ENCODE peak calls at places on chromosomes 2 and 18, in ten cellular contexts. One of them, this sample, is unnamed.
A peak's percentile ranks its signal among the peaks of the same experiment; 100 is the strongest.

GRCh38 chr18:34543940-34544339 is 166.2 kb upstream of the DTNA start:
- DNase-seq in GM23248: no peak
- DNase-seq in NCI-H1105 treated with DMSO at 0.1 percent for 48 hours: no peak
- DNase-seq in left lobe of liver: no peak
- DNase-seq in NCI-H2171 treated with DMSO at 0.1 percent for 48 hours: peak; percentile 82
- DNase-seq in KBM-7: no peak
- DNase-seq in heart left ventricle: no peak
- DNase-seq in GM12865: no peak
- DNase-seq in left cardiac atrium: no peak
- DNase-seq in stimulated activated CD4-positive, alpha-beta T cell treated with anti-CD3 and anti-CD28 coated beads, Interleukin-15, amount 100 ng/mL, for 24 hours: no peak
- DNase-seq in this sample: no peak

GRCh38 chr2:628651-629050 is 48.6 kb downstream of the TMEM18 start:
- DNase-seq in GM23248: no peak
- DNase-seq in NCI-H1105 treated with DMSO at 0.1 percent for 48 hours: no peak
- DNase-seq in left lobe of liver: no peak
- DNase-seq in NCI-H2171 treated with DMSO at 0.1 percent for 48 hours: no peak
- DNase-seq in KBM-7: no peak
- DNase-seq in heart left ventricle: peak; percentile 39
- DNase-seq in GM12865: no peak
- DNase-seq in left cardiac atrium: no peak
- DNase-seq in stimulated activated CD4-positive, alpha-beta T cell treated with anti-CD3 and anti-CD28 coated beads, Interleukin-15, amount 100 ng/mL, for 24 hours: no peak
- DNase-seq in this sample: no peak

GRCh38 chr2:54595161-54595803 is 128.2 kb upstream of the EML6 start:
- DNase-seq in GM23248: no peak
- DNase-seq in NCI-H1105 treated with DMSO at 0.1 percent for 48 hours: no peak
- DNase-seq in left lobe of liver: peak; percentile 33
- DNase-seq in NCI-H2171 treated with DMSO at 0.1 percent for 48 hours: no peak
- DNase-seq in KBM-7: no peak
- DNase-seq in heart left ventricle: no peak
- DNase-seq in GM12865: no peak
- DNase-seq in left cardiac atrium: no peak
- DNase-seq in stimulated activated CD4-positive, alpha-beta T cell treated with anti-CD3 and anti-CD28 coated beads, Interleukin-15, amount 100 ng/mL, for 24 hours: no peak
- DNase-seq in this sample: no peak

GRCh38 chr2:69181806-69182427 is 168.9 kb downstream of the ANTXR1 start:
- DNase-seq in GM23248: no peak
- DNase-seq in NCI-H1105 treated with DMSO at 0.1 percent for 48 hours: no peak
- DNase-seq in left lobe of liver: no peak
- DNase-seq in NCI-H2171 treated with DMSO at 0.1 percent for 48 hours: no peak
- DNase-seq in KBM-7: peak; percentile 49
- DNase-seq in heart left ventricle: no peak
- DNase-seq in GM12865: no peak
- DNase-seq in left cardiac atrium: no peak
- DNase-seq in stimulated activated CD4-positive, alpha-beta T cell treated with anti-CD3 and anti-CD28 coated beads, Interleukin-15, amount 100 ng/mL, for 24 hours: no peak
- DNase-seq in this sample: no peak

GRCh38 chr18:2538236-2538635 is 33.1 kb downstream of the METTL4 start:
- DNase-seq in GM23248: no peak
- DNase-seq in NCI-H1105 treated with DMSO at 0.1 percent for 48 hours: no peak
- DNase-seq in left lobe of liver: no peak
- DNase-seq in NCI-H2171 treated with DMSO at 0.1 percent for 48 hours: peak; percentile 70
- DNase-seq in KBM-7: no peak
- DNase-seq in heart left ventricle: no peak
- DNase-seq in GM12865: no peak
- DNase-seq in left cardiac atrium: no peak
- DNase-seq in stimulated activated CD4-positive, alpha-beta T cell treated with anti-CD3 and anti-CD28 coated beads, Interleukin-15, amount 100 ng/mL, for 24 hours: no peak
- DNase-seq in this sample: no peak

GRCh38 chr2:98932778-98933343 is 3.2 kb downstream of the CRACDL start:
- DNase-seq in GM23248: no peak
- DNase-seq in NCI-H1105 treated with DMSO at 0.1 percent for 48 hours: no peak
- DNase-seq in left lobe of liver: no peak
- DNase-seq in NCI-H2171 treated with DMSO at 0.1 percent for 48 hours: no peak
- DNase-seq in KBM-7: no peak
- DNase-seq in heart left ventricle: no peak
- DNase-seq in GM12865: no peak
- DNase-seq in left cardiac atrium: no peak
- DNase-seq in stimulated activated CD4-positive, alpha-beta T cell treated with anti-CD3 and anti-CD28 coated beads, Interleukin-15, amount 100 ng/mL, for 24 hours: no peak
- DNase-seq in this sample: no peak

GRCh38 chr2:187774551-187775071 is 220.4 kb upstream of the TFPI start:
- DNase-seq in GM23248: peak; percentile 64
- DNase-seq in NCI-H1105 treated with DMSO at 0.1 percent for 48 hours: no peak
- DNase-seq in left lobe of liver: no peak
- DNase-seq in NCI-H2171 treated with DMSO at 0.1 percent for 48 hours: no peak
- DNase-seq in KBM-7: no peak
- DNase-seq in heart left ventricle: no peak
- DNase-seq in GM12865: no peak
- DNase-seq in left cardiac atrium: no peak
- DNase-seq in stimulated activated CD4-positive, alpha-beta T cell treated with anti-CD3 and anti-CD28 coated beads, Interleukin-15, amount 100 ng/mL, for 24 hours: no peak
- DNase-seq in this sample: no peak

GRCh38 chr2:30433902-30434301 is 13.1 kb upstream of the LCLAT1 start:
- DNase-seq in GM23248: no peak
- DNase-seq in NCI-H1105 treated with DMSO at 0.1 percent for 48 hours: no peak
- DNase-seq in left lobe of liver: no peak
- DNase-seq in NCI-H2171 treated with DMSO at 0.1 percent for 48 hours: no peak
- DNase-seq in KBM-7: no peak
- DNase-seq in heart left ventricle: no peak
- DNase-seq in GM12865: no peak
- DNase-seq in left cardiac atrium: no peak
- DNase-seq in stimulated activated CD4-positive, alpha-beta T cell treated with anti-CD3 and anti-CD28 coated beads, Interleukin-15, amount 100 ng/mL, for 24 hours: no peak
- DNase-seq in this sample: no peak

GRCh38 chr2:38376683-38377500 is at the start of gene ATL2:
- DNase-seq in GM23248: peak; percentile 98
- DNase-seq in NCI-H1105 treated with DMSO at 0.1 percent for 48 hours: peak; percentile 93
- DNase-seq in left lobe of liver: peak; percentile 98
- DNase-seq in NCI-H2171 treated with DMSO at 0.1 percent for 48 hours: peak; percentile 96
- DNase-seq in KBM-7: peak; percentile 97
- DNase-seq in heart left ventricle: peak; percentile 97
- DNase-seq in GM12865: peak; percentile 96
- DNase-seq in left cardiac atrium: peak; percentile 97
- DNase-seq in stimulated activated CD4-positive, alpha-beta T cell treated with anti-CD3 and anti-CD28 coated beads, Interleukin-15, amount 100 ng/mL, for 24 hours: peak; percentile 95
- DNase-seq in this sample: peak; percentile 96

GRCh38 chr2:12990523-12990922 is 273.8 kb downstream of the TRIB2 start:
- DNase-seq in GM23248: peak; percentile 30
- DNase-seq in NCI-H1105 treated with DMSO at 0.1 percent for 48 hours: no peak
- DNase-seq in left lobe of liver: no peak
- DNase-seq in NCI-H2171 treated with DMSO at 0.1 percent for 48 hours: peak; percentile 12
- DNase-seq in KBM-7: no peak
- DNase-seq in heart left ventricle: no peak
- DNase-seq in GM12865: no peak
- DNase-seq in left cardiac atrium: no peak
- DNase-seq in stimulated activated CD4-positive, alpha-beta T cell treated with anti-CD3 and anti-CD28 coated beads, Interleukin-15, amount 100 ng/mL, for 24 hours: no peak
- DNase-seq in this sample: no peak

GRCh38 chr18:59742325-59743111 is 45.3 kb upstream of the CCBE1 start:
- DNase-seq in GM23248: peak; percentile 86
- DNase-seq in NCI-H1105 treated with DMSO at 0.1 percent for 48 hours: no peak
- DNase-seq in left lobe of liver: no peak
- DNase-seq in NCI-H2171 treated with DMSO at 0.1 percent for 48 hours: no peak
- DNase-seq in KBM-7: no peak
- DNase-seq in heart left ventricle: no peak
- DNase-seq in GM12865: no peak
- DNase-seq in left cardiac atrium: peak; percentile 24
- DNase-seq in stimulated activated CD4-positive, alpha-beta T cell treated with anti-CD3 and anti-CD28 coated beads, Interleukin-15, amount 100 ng/mL, for 24 hours: no peak
- DNase-seq in this sample: no peak

GRCh38 chr18:2173464-2173863 is 397.8 kb downstream of the METTL4 start:
- DNase-seq in GM23248: peak; percentile 55
- DNase-seq in NCI-H1105 treated with DMSO at 0.1 percent for 48 hours: no peak
- DNase-seq in left lobe of liver: no peak
- DNase-seq in NCI-H2171 treated with DMSO at 0.1 percent for 48 hours: no peak
- DNase-seq in KBM-7: no peak
- DNase-seq in heart left ventricle: no peak
- DNase-seq in GM12865: no peak
- DNase-seq in left cardiac atrium: peak; percentile 65
- DNase-seq in stimulated activated CD4-positive, alpha-beta T cell treated with anti-CD3 and anti-CD28 coated beads, Interleukin-15, amount 100 ng/mL, for 24 hours: no peak
- DNase-seq in this sample: no peak

GRCh38 chr2:234375481-234375880 is 121.4 kb downstream of the ARL4C start:
- DNase-seq in GM23248: no peak
- DNase-seq in NCI-H1105 treated with DMSO at 0.1 percent for 48 hours: no peak
- DNase-seq in left lobe of liver: no peak
- DNase-seq in NCI-H2171 treated with DMSO at 0.1 percent for 48 hours: no peak
- DNase-seq in KBM-7: no peak
- DNase-seq in heart left ventricle: no peak
- DNase-seq in GM12865: no peak
- DNase-seq in left cardiac atrium: no peak
- DNase-seq in stimulated activated CD4-positive, alpha-beta T cell treated with anti-CD3 and anti-CD28 coated beads, Interleukin-15, amount 100 ng/mL, for 24 hours: no peak
- DNase-seq in this sample: no peak

GRCh38 chr2:20608666-20609348 is 42.1 kb downstream of the HS1BP3 start:
- DNase-seq in GM23248: no peak
- DNase-seq in NCI-H1105 treated with DMSO at 0.1 percent for 48 hours: no peak
- DNase-seq in left lobe of liver: peak; percentile 42
- DNase-seq in NCI-H2171 treated with DMSO at 0.1 percent for 48 hours: no peak
- DNase-seq in KBM-7: no peak
- DNase-seq in heart left ventricle: no peak
- DNase-seq in GM12865: no peak
- DNase-seq in left cardiac atrium: peak; percentile 17
- DNase-seq in stimulated activated CD4-positive, alpha-beta T cell treated with anti-CD3 and anti-CD28 coated beads, Interleukin-15, amount 100 ng/mL, for 24 hours: no peak
- DNase-seq in this sample: no peak

GRCh38 chr2:172540421-172540820 is 15.5 kb upstream of the PDK1 start:
- DNase-seq in GM23248: peak; percentile 45
- DNase-seq in NCI-H1105 treated with DMSO at 0.1 percent for 48 hours: no peak
- DNase-seq in left lobe of liver: no peak
- DNase-seq in NCI-H2171 treated with DMSO at 0.1 percent for 48 hours: no peak
- DNase-seq in KBM-7: no peak
- DNase-seq in heart left ventricle: no peak
- DNase-seq in GM12865: no peak
- DNase-seq in left cardiac atrium: no peak
- DNase-seq in stimulated activated CD4-positive, alpha-beta T cell treated with anti-CD3 and anti-CD28 coated beads, Interleukin-15, amount 100 ng/mL, for 24 hours: no peak
- DNase-seq in this sample: no peak

GRCh38 chr2:105455488-105455991 is 56.7 kb upstream of the FHL2 start:
- DNase-seq in GM23248: peak; percentile 94
- DNase-seq in NCI-H1105 treated with DMSO at 0.1 percent for 48 hours: peak; percentile 37
- DNase-seq in left lobe of liver: peak; percentile 74
- DNase-seq in NCI-H2171 treated with DMSO at 0.1 percent for 48 hours: peak; percentile 85
- DNase-seq in KBM-7: peak; percentile 25
- DNase-seq in heart left ventricle: no peak
- DNase-seq in GM12865: no peak
- DNase-seq in left cardiac atrium: peak; percentile 36
- DNase-seq in stimulated activated CD4-positive, alpha-beta T cell treated with anti-CD3 and anti-CD28 coated beads, Interleukin-15, amount 100 ng/mL, for 24 hours: no peak
- DNase-seq in this sample: no peak

GRCh38 chr2:197871780-197872456 is 67.5 kb downstream of the PLCL1 start:
- DNase-seq in GM23248: no peak
- DNase-seq in NCI-H1105 treated with DMSO at 0.1 percent for 48 hours: no peak
- DNase-seq in left lobe of liver: no peak
- DNase-seq in NCI-H2171 treated with DMSO at 0.1 percent for 48 hours: no peak
- DNase-seq in KBM-7: no peak
- DNase-seq in heart left ventricle: no peak
- DNase-seq in GM12865: no peak
- DNase-seq in left cardiac atrium: no peak
- DNase-seq in stimulated activated CD4-positive, alpha-beta T cell treated with anti-CD3 and anti-CD28 coated beads, Interleukin-15, amount 100 ng/mL, for 24 hours: no peak
- DNase-seq in this sample: no peak

GRCh38 chr18:43587538-43588153 is 310.4 kb upstream of the SYT4 start:
- DNase-seq in GM23248: peak; percentile 57
- DNase-seq in NCI-H1105 treated with DMSO at 0.1 percent for 48 hours: peak; percentile 57
- DNase-seq in left lobe of liver: no peak
- DNase-seq in NCI-H2171 treated with DMSO at 0.1 percent for 48 hours: peak; percentile 59
- DNase-seq in KBM-7: peak; percentile 35
- DNase-seq in heart left ventricle: no peak
- DNase-seq in GM12865: peak; percentile 20
- DNase-seq in left cardiac atrium: no peak
- DNase-seq in stimulated activated CD4-positive, alpha-beta T cell treated with anti-CD3 and anti-CD28 coated beads, Interleukin-15, amount 100 ng/mL, for 24 hours: no peak
- DNase-seq in this sample: no peak

GRCh38 chr2:60839126-60839813 is 42.1 kb upstream of the REL start:
- DNase-seq in GM23248: no peak
- DNase-seq in NCI-H1105 treated with DMSO at 0.1 percent for 48 hours: no peak
- DNase-seq in left lobe of liver: no peak
- DNase-seq in NCI-H2171 treated with DMSO at 0.1 percent for 48 hours: no peak
- DNase-seq in KBM-7: no peak
- DNase-seq in heart left ventricle: no peak
- DNase-seq in GM12865: peak; percentile 96
- DNase-seq in left cardiac atrium: no peak
- DNase-seq in stimulated activated CD4-positive, alpha-beta T cell treated with anti-CD3 and anti-CD28 coated beads, Interleukin-15, amount 100 ng/mL, for 24 hours: no peak
- DNase-seq in this sample: no peak

GRCh38 chr2:219210572-219211362 is 4.2 kb downstream of the ZFAND2B start:
- DNase-seq in GM23248: no peak
- DNase-seq in NCI-H1105 treated with DMSO at 0.1 percent for 48 hours: no peak
- DNase-seq in left lobe of liver: no peak
- DNase-seq in NCI-H2171 treated with DMSO at 0.1 percent for 48 hours: no peak
- DNase-seq in KBM-7: no peak
- DNase-seq in heart left ventricle: no peak
- DNase-seq in GM12865: no peak
- DNase-seq in left cardiac atrium: no peak
- DNase-seq in stimulated activated CD4-positive, alpha-beta T cell treated with anti-CD3 and anti-CD28 coated beads, Interleukin-15, amount 100 ng/mL, for 24 hours: no peak
- DNase-seq in this sample: no peak

GRCh38 chr2:88503771-88504170 is 51.3 kb upstream of the FOXI3 start:
- DNase-seq in GM23248: no peak
- DNase-seq in NCI-H1105 treated with DMSO at 0.1 percent for 48 hours: no peak
- DNase-seq in left lobe of liver: no peak
- DNase-seq in NCI-H2171 treated with DMSO at 0.1 percent for 48 hours: no peak
- DNase-seq in KBM-7: no peak
- DNase-seq in heart left ventricle: no peak
- DNase-seq in GM12865: no peak
- DNase-seq in left cardiac atrium: no peak
- DNase-seq in stimulated activated CD4-positive, alpha-beta T cell treated with anti-CD3 and anti-CD28 coated beads, Interleukin-15, amount 100 ng/mL, for 24 hours: no peak
- DNase-seq in this sample: no peak

GRCh38 chr2:214103199-214104001 is 307.5 kb upstream of the VWC2L start:
- DNase-seq in GM23248: no peak
- DNase-seq in NCI-H1105 treated with DMSO at 0.1 percent for 48 hours: peak; percentile 95
- DNase-seq in left lobe of liver: no peak
- DNase-seq in NCI-H2171 treated with DMSO at 0.1 percent for 48 hours: peak; percentile 89
- DNase-seq in KBM-7: peak; percentile 2
- DNase-seq in heart left ventricle: no peak
- DNase-seq in GM12865: no peak
- DNase-seq in left cardiac atrium: no peak
- DNase-seq in stimulated activated CD4-positive, alpha-beta T cell treated with anti-CD3 and anti-CD28 coated beads, Interleukin-15, amount 100 ng/mL, for 24 hours: no peak
- DNase-seq in this sample: no peak

GRCh38 chr2:46689993-46690392 is 210.6 kb downstream of the TMEM247 start:
- DNase-seq in GM23248: peak; percentile 80
- DNase-seq in NCI-H1105 treated with DMSO at 0.1 percent for 48 hours: no peak
- DNase-seq in left lobe of liver: no peak
- DNase-seq in NCI-H2171 treated with DMSO at 0.1 percent for 48 hours: no peak
- DNase-seq in KBM-7: no peak
- DNase-seq in heart left ventricle: no peak
- DNase-seq in GM12865: no peak
- DNase-seq in left cardiac atrium: no peak
- DNase-seq in stimulated activated CD4-positive, alpha-beta T cell treated with anti-CD3 and anti-CD28 coated beads, Interleukin-15, amount 100 ng/mL, for 24 hours: no peak
- DNase-seq in this sample: no peak

GRCh38 chr18:5455644-5456043 is 88.2 kb downstream of the EPB41L3 start:
- DNase-seq in GM23248: no peak
- DNase-seq in NCI-H1105 treated with DMSO at 0.1 percent for 48 hours: no peak
- DNase-seq in left lobe of liver: no peak
- DNase-seq in NCI-H2171 treated with DMSO at 0.1 percent for 48 hours: no peak
- DNase-seq in KBM-7: no peak
- DNase-seq in heart left ventricle: no peak
- DNase-seq in GM12865: no peak
- DNase-seq in left cardiac atrium: no peak
- DNase-seq in stimulated activated CD4-positive, alpha-beta T cell treated with anti-CD3 and anti-CD28 coated beads, Interleukin-15, amount 100 ng/mL, for 24 hours: no peak
- DNase-seq in this sample: peak; percentile 13

GRCh38 chr2:47654790-47655562 is 128.0 kb upstream of the MSH6 start:
- DNase-seq in GM23248: no peak
- DNase-seq in NCI-H1105 treated with DMSO at 0.1 percent for 48 hours: no peak
- DNase-seq in left lobe of liver: no peak
- DNase-seq in NCI-H2171 treated with DMSO at 0.1 percent for 48 hours: no peak
- DNase-seq in KBM-7: no peak
- DNase-seq in heart left ventricle: no peak
- DNase-seq in GM12865: peak; percentile 87
- DNase-seq in left cardiac atrium: no peak
- DNase-seq in stimulated activated CD4-positive, alpha-beta T cell treated with anti-CD3 and anti-CD28 coated beads, Interleukin-15, amount 100 ng/mL, for 24 hours: no peak
- DNase-seq in this sample: no peak

GRCh38 chr2:239881561-239882320 is 143.4 kb downstream of the NDUFA10 start:
- DNase-seq in GM23248: peak; percentile 19
- DNase-seq in NCI-H1105 treated with DMSO at 0.1 percent for 48 hours: no peak
- DNase-seq in left lobe of liver: peak; percentile 43
- DNase-seq in NCI-H2171 treated with DMSO at 0.1 percent for 48 hours: no peak
- DNase-seq in KBM-7: no peak
- DNase-seq in heart left ventricle: no peak
- DNase-seq in GM12865: no peak
- DNase-seq in left cardiac atrium: peak; percentile 64
- DNase-seq in stimulated activated CD4-positive, alpha-beta T cell treated with anti-CD3 and anti-CD28 coated beads, Interleukin-15, amount 100 ng/mL, for 24 hours: no peak
- DNase-seq in this sample: no peak

GRCh38 chr2:178359192-178359912 is 91.6 kb downstream of the PRKRA start:
- DNase-seq in GM23248: no peak
- DNase-seq in NCI-H1105 treated with DMSO at 0.1 percent for 48 hours: no peak
- DNase-seq in left lobe of liver: no peak
- DNase-seq in NCI-H2171 treated with DMSO at 0.1 percent for 48 hours: no peak
- DNase-seq in KBM-7: no peak
- DNase-seq in heart left ventricle: no peak
- DNase-seq in GM12865: peak; percentile 38
- DNase-seq in left cardiac atrium: no peak
- DNase-seq in stimulated activated CD4-positive, alpha-beta T cell treated with anti-CD3 and anti-CD28 coated beads, Interleukin-15, amount 100 ng/mL, for 24 hours: no peak
- DNase-seq in this sample: no peak

GRCh38 chr2:31081497-31081896 is 56.7 kb downstream of the GALNT14 start:
- DNase-seq in GM23248: no peak
- DNase-seq in NCI-H1105 treated with DMSO at 0.1 percent for 48 hours: no peak
- DNase-seq in left lobe of liver: no peak
- DNase-seq in NCI-H2171 treated with DMSO at 0.1 percent for 48 hours: no peak
- DNase-seq in KBM-7: no peak
- DNase-seq in heart left ventricle: no peak
- DNase-seq in GM12865: no peak
- DNase-seq in left cardiac atrium: no peak
- DNase-seq in stimulated activated CD4-positive, alpha-beta T cell treated with anti-CD3 and anti-CD28 coated beads, Interleukin-15, amount 100 ng/mL, for 24 hours: no peak
- DNase-seq in this sample: no peak